ENCODE peak calls at places on chromosomes 6 and 20, in six cellular contexts. A is GM06990, Y is epithelial cell of esophagus, P is nephron progenitor cell, N is Calu3, D is left ventricle myocardium inferior. T is an unnamed sample.

GRCh38 chr6:127347188-127347587 is 3.8 kb upstream of the ECHDC1 start:
- DNase-seq in A (no peak), Y (peak), P (no peak), N (no peak), D (no peak), T (no peak)

GRCh38 chr20:40650707-40651106 is 38.3 kb downstream of the MAFB start:
- DNase-seq in A (no peak), Y (peak), P (no peak), N (no peak), D (no peak), T (no peak)

GRCh38 chr6:38262041-38262440 is 377.7 kb downstream of the BTBD9 start:
- DNase-seq in A (no peak), Y (peak), P (no peak), N (no peak), D (no peak), T (peak)

GRCh38 chr20:1086273-1087213 is 31.9 kb upstream of the PSMF1 start:
- DNase-seq in A (peak), Y (no peak), P (no peak), N (no peak), D (no peak), T (no peak)

GRCh38 chr6:33779305-33779704 is 9.6 kb downstream of the LEMD2 start:
- DNase-seq in A (no peak), Y (no peak), P (no peak), N (no peak), D (no peak), T (no peak)

GRCh38 chr20:32338665-32339064 is 19.5 kb upstream of the ASXL1 start:
- DNase-seq in A (no peak), Y (no peak), P (no peak), N (no peak), D (no peak), T (no peak)

GRCh38 chr6:29992792-29993191 is 50.5 kb downstream of the HLA-A start:
- DNase-seq in A (no peak), Y (peak), P (no peak), N (no peak), D (no peak), T (peak)

GRCh38 chr20:35490736-35491181 is 35.4 kb downstream of the CEP250 start:
- DNase-seq in A (peak), Y (no peak), P (no peak), N (no peak), D (no peak), T (no peak)

GRCh38 chr20:4256886-4257285 is 241.5 kb upstream of the RNF24 start:
- DNase-seq in A (no peak), Y (no peak), P (no peak), N (no peak), D (no peak), T (peak)

GRCh38 chr6:112833546-112834215 is 486.6 kb downstream of the RFPL4B start:
- DNase-seq in A (no peak), Y (peak), P (no peak), N (no peak), D (no peak), T (no peak)

GRCh38 chr20:24812356-24812755 is 136.7 kb upstream of the CST7 start:
- DNase-seq in A (no peak), Y (no peak), P (no peak), N (no peak), D (no peak), T (no peak)

GRCh38 chr6:146785001-146785585 is 186.3 kb downstream of the ADGB start:
- DNase-seq in A (no peak), Y (peak), P (peak), N (peak), D (no peak), T (peak)

GRCh38 chr6:132763269-132763668 is 5.6 kb upstream of the VNN2 start:
- DNase-seq in A (peak), Y (no peak), P (no peak), N (peak), D (no peak), T (no peak)

GRCh38 chr6:46219661-46220060 is 48.9 kb upstream of the ENPP5 start:
- DNase-seq in A (no peak), Y (no peak), P (no peak), N (no peak), D (no peak), T (no peak)

DNA sequence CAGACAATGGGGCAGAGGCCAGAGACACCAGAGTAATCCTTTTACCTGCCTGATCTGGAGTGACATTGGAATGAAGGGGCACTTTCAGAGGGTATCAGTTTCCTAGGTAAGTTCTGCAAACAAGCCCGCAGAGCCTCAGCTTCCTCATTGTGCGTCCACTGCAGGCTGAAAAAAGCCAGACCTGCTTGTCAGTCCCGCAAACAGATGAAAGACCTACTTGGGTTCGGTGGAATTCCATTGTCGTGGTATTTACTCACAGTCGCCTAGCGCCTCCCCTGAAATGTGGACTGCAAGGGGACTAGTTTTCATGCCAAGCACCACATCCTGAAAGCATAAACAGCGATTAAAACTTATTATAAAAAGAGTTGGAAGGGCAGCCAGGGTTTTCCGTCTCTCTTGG is 121.5 kb downstream of the PAX1 start:
- DNase-seq in A (no peak), Y (no peak), P (no peak), N (no peak), D (no peak), T (no peak)
- TF ChIP-seq CTCF in A (no peak), Y (no peak), P (no peak), N (no peak), D (no peak), T (no peak)

DNA sequence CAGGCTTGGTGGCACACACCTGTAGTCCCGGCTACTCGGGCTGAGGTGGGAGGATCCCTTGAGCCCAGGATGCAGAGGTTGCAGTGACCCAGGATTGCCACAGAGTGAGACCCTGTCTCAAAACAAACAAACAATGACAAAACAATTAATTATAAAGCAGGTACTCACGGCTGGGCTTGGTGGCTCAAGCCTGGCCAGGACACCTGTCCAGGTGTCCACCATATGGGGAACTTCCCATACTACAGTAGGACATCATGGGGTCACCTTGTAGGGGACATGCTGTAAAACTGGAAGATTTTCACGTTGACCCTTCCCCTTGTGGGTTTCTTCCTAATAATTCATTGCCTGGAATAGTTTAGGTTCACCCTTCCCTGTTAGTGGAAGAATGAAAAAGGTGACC is 30.7 kb upstream of the RPL7L1 start:
- DNase-seq in A (no peak), Y (no peak), P (no peak), N (no peak), D (no peak), T (no peak)
- TF ChIP-seq CTCF in A (no peak), Y (no peak), P (no peak), N (no peak), D (no peak), T (no peak)

GRCh38 chr20:47963022-47963421 is 177.7 kb upstream of the SULF2 start:
- DNase-seq in A (no peak), Y (no peak), P (no peak), N (no peak), D (no peak), T (no peak)
- TF ChIP-seq CTCF in A (no peak), Y (no peak), P (no peak), N (no peak), D (no peak), T (no peak)

DNA sequence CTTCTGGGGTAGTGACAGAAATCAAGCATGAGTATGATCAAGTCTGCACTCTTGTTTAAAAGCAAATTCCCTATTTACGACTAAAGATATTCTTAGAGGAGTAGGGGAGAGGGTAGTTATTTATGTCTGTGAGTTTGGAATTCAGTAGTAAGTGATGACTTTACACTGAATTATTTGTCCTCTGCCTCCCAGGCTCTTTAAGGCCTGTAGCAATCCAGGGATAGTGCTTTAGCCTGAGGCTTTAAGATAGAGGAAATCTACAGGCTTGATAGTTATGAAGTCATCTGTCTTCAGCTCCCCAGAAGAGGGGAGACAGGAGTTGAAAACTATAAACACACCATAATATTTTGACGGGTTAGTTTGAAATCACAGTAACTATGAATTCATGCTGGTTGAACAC is 664.5 kb downstream of the EPM2A start:
- DNase-seq in A (no peak), Y (peak), P (no peak), N (no peak), D (no peak), T (peak)
- TF ChIP-seq CTCF in A (no peak), Y (no peak), P (no peak), N (no peak), D (no peak), T (no peak)

GRCh38 chr20:45981261-45981660 is 9.3 kb upstream of the ZNF335 start:
- DNase-seq in A (no peak), Y (no peak), P (no peak), N (no peak), D (no peak), T (no peak)

GRCh38 chr20:45987108-45987780 is 15.2 kb upstream of the ZNF335 start:
- DNase-seq in A (peak), Y (peak), P (peak), N (peak), D (peak), T (peak)

GRCh38 chr20:45983279-45983743 is 11.3 kb upstream of the ZNF335 start:
- DNase-seq in A (no peak), Y (peak), P (no peak), N (no peak), D (no peak), T (no peak)

DNA sequence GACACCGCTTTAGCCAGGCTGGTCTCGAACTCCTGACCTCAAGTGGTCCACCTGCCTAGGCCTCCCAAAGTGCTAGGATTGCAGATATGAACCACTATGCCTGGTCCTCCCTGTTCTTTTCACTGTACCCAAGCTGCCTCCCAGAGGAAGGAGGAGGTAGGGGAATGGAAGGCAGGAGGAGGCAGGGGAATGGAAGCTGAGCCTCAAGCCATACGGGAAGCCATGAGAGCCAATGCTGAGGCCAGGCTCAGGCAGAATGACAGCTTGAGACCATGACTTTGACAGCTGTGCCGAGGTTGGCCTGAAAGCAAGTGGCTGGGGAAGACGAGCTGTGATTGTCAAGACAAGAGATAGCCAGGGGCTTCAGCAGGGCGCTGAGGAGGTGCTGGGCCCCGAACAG is 13.6 kb upstream of the ZNF335 start:
- DNase-seq in A (no peak), Y (peak), P (no peak), N (no peak), D (no peak), T (no peak)
- TF ChIP-seq CTCF in A (no peak), Y (peak), P (no peak), N (no peak), D (no peak), T (no peak)

GRCh38 chr6:148745926-148746325 is 904 bp upstream of the UST start:
- DNase-seq in A (no peak), Y (peak), P (no peak), N (no peak), D (no peak), T (no peak)

GRCh38 chr6:148747493-148748160 is 797 bp downstream of the UST start:
- DNase-seq in A (peak), Y (peak), P (peak), N (peak), D (peak), T (no peak)

GRCh38 chr6:148747145-148747492 is 289 bp downstream of the UST start:
- DNase-seq in A (no peak), Y (no peak), P (peak), N (peak), D (peak), T (peak)

GRCh38 chr6:148743476-148743875 is 3.4 kb upstream of the UST start:
- DNase-seq in A (no peak), Y (no peak), P (no peak), N (no peak), D (no peak), T (no peak)

DNA sequence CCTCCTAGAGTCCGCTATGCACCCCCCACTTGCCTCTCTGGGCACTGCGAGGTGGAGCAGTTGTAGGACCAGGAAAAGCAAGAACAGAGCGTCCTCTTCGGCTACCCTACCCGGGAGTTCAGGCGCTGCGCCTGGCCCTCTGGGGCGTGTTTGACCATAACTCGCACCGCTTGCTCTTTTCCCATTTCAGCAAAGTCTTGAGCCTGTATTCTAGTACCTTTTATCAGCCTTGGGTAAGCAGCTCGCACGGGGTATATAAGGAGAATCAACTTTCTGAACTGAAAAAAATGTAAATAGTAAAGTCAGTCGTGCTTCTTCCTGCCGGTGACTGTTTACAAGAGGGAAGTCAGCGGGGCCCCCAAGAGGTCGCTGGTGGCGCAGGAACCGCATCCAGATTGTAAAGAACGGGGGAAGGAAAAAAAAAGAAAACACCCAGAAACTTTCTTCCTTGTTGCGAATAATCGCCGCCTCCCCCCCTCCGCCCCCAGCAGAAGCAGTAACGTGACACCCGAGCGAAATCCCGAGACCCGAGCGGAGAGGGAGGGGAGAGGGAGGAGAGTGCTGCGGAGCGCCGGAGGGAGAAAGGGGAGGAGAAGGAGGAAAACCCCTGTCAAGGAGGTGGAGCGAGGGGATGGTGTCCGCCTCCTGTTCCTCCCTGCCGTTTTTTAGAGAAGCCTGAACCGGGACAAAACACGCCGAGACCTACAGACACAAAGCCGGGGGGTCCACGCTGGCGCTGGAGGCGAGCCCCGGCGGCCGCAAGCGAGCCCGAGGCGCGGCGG is at the start of gene UST:
- DNase-seq in A (peak), Y (peak), P (peak), N (peak), D (peak), T (peak)
- TF ChIP-seq CTCF in A (peak), Y (peak), P (peak), N (no peak), D (peak), T (peak)

GRCh38 chr20:45111799-45112471 is 3.0 kb downstream of the WFDC5 start:
- DNase-seq in A (no peak), Y (peak), P (peak), N (peak), D (no peak), T (no peak)
- TF ChIP-seq CTCF in A (peak), Y (peak), P (peak), N (peak), D (peak), T (peak)

GRCh38 chr6:50816115-50816675 is 2.5 kb upstream of the TFAP2B start:
- DNase-seq in A (peak), Y (peak), P (peak), N (peak), D (peak), T (peak)

GRCh38 chr6:50817638-50817950 is 1.1 kb upstream of the TFAP2B start:
- DNase-seq in A (no peak), Y (no peak), P (no peak), N (no peak), D (no peak), T (no peak)

GRCh38 chr6:50816947-50817637 is 1.6 kb upstream of the TFAP2B start:
- DNase-seq in A (no peak), Y (no peak), P (no peak), N (no peak), D (no peak), T (no peak)

GRCh38 chr6:50818673-50819072 is at the start of gene TFAP2B:
- DNase-seq in A (no peak), Y (no peak), P (no peak), N (no peak), D (no peak), T (no peak)

GRCh38 chr6:50815436-50816114 is 3.1 kb upstream of the TFAP2B start:
- DNase-seq in A (no peak), Y (peak), P (no peak), N (no peak), D (no peak), T (peak)
- TF ChIP-seq CTCF in A (peak), Y (peak), P (no peak), N (peak), D (no peak), T (peak)

GRCh38 chr6:45212976-45213375 is 115.2 kb upstream of the RUNX2 start:
- DNase-seq in A (no peak), Y (peak), P (no peak), N (no peak), D (no peak), T (no peak)
- TF ChIP-seq CTCF in A (no peak), Y (no peak), P (no peak), N (no peak), D (no peak), T (no peak)